ENCODE peak calls at places on chromosomes 3 and 15, in four cellular contexts. F is K562, H is caudate nucleus, N is heart right ventricle. O is an unnamed sample.

GRCh38 chr15:63234479-63234878 is 42.9 kb upstream of the APH1B start:
- DNase-seq in F (no peak), H (peak), N (peak), O (peak)

GRCh38 chr3:149848688-149849087 is 35.7 kb downstream of the RNF13 start:
- DNase-seq in N (no peak), F (no peak), H (no peak), O (no peak)

GRCh38 chr3:99753268-99753975 is 64.2 kb upstream of the CMSS1 start:
- DNase-seq in F (peak), N (no peak), H (peak), O (peak)

GRCh38 chr3:8532251-8532831 is 30.7 kb downstream of the LMCD1 start:
- DNase-seq in H (no peak), F (no peak), N (no peak), O (no peak)

GRCh38 chr3:139128803-139129202 is 84.1 kb upstream of the PRR23C start:
- DNase-seq in F (no peak), N (no peak), H (peak), O (no peak)

GRCh38 chr3:172203522-172204258 is 164.3 kb downstream of the FNDC3B start:
- DNase-seq in N (no peak), H (peak), F (no peak), O (peak)

GRCh38 chr3:12751548-12751947 is 7.5 kb downstream of the TMEM40 start:
- DNase-seq in H (no peak), F (no peak), N (no peak), O (no peak)

GRCh38 chr3:1191061-1191460 is 98.2 kb downstream of the CNTN6 start:
- DNase-seq in F (no peak), H (no peak), N (no peak), O (no peak)

GRCh38 chr3:42747581-42747980 is 25.5 kb downstream of the CCDC13 start:
- DNase-seq in N (no peak), H (no peak), F (no peak), O (no peak)

GRCh38 chr15:96326551-96327154 is 3.8 kb upstream of the NR2F2 start:
- DNase-seq in N (no peak), H (no peak), F (peak), O (no peak)

GRCh38 chr3:56251343-56251945 is 216.8 kb downstream of the ERC2 start:
- DNase-seq in N (peak), H (no peak), F (peak), O (peak)

GRCh38 chr15:43775411-43775965 is 1.3 kb downstream of the ELL3 start:
- DNase-seq in F (peak), H (peak), N (no peak), O (peak)

GRCh38 chr3:195103623-195104022 is 167.3 kb downstream of the XXYLT1 start:
- DNase-seq in N (no peak), F (no peak), H (no peak), O (no peak)

GRCh38 chr3:62876064-62876463 is 848 bp upstream of the CADPS start:
- DNase-seq in N (peak), H (no peak), F (peak), O (peak)

GRCh38 chr3:149612456-149612855 is 45.4 kb downstream of the WWTR1 start:
- DNase-seq in H (no peak), F (no peak), N (no peak), O (no peak)

GRCh38 chr3:46892285-46893145 is 15.0 kb downstream of the PTH1R start:
- DNase-seq in N (peak), H (peak), F (peak), O (peak)

GRCh38 chr15:79296583-79296982 is 14.1 kb downstream of the ANKRD34C start:
- DNase-seq in F (peak), N (no peak), H (no peak), O (no peak)

GRCh38 chr15:48963524-48964113 is at the start of gene SHC4:
- DNase-seq in F (peak), N (peak), H (peak), O (peak)

GRCh38 chr3:126556637-126557414 is 1.9 kb downstream of the C3orf22 start:
- DNase-seq in N (no peak), H (no peak), F (no peak), O (no peak)

GRCh38 chr15:50168778-50169411 is 13.1 kb upstream of the SLC27A2 start:
- DNase-seq in H (no peak), F (peak), N (no peak), O (no peak)

GRCh38 chr15:85142324-85142723 is 160.7 kb downstream of the PDE8A start:
- DNase-seq in H (no peak), F (no peak), N (no peak), O (no peak)

GRCh38 chr3:137572931-137573330 is 191.2 kb upstream of the SOX14 start:
- DNase-seq in H (no peak), F (no peak), N (no peak), O (no peak)

GRCh38 chr3:32143849-32144757 is 37.7 kb downstream of the GPD1L start:
- DNase-seq in H (peak), N (peak), F (peak), O (peak)

GRCh38 chr15:68984589-68984988 is 29.9 kb upstream of the NOX5 start:
- DNase-seq in F (no peak), H (no peak), N (no peak), O (no peak)

GRCh38 chr3:177811835-177812234 is 614.6 kb upstream of the TBL1XR1 start:
- DNase-seq in F (no peak), N (no peak), H (no peak), O (no peak)

GRCh38 chr3:100556656-100557310 is 52.6 kb upstream of the ADGRG7 start:
- DNase-seq in N (no peak), F (no peak), H (no peak), O (no peak)

GRCh38 chr15:56984681-56985515 is 66.5 kb downstream of the TCF12 start:
- DNase-seq in H (no peak), N (no peak), F (no peak), O (no peak)

GRCh38 chr3:49554639-49555265 is 475 bp downstream of the BSN start:
- DNase-seq in N (peak), F (peak), H (no peak), O (peak)

GRCh38 chr3:120274739-120275167 is 10.3 kb downstream of the GPR156 start:
- DNase-seq in H (no peak), F (no peak), N (peak), O (peak)

GRCh38 chr3:154184582-154184981 is 63.4 kb downstream of the ARHGEF26 start:
- DNase-seq in N (no peak), F (no peak), H (no peak), O (no peak)

GRCh38 chr3:111594205-111594604 is 941 bp downstream of the ZBED2 start:
- DNase-seq in N (no peak), H (no peak), F (no peak), O (peak)

GRCh38 chr3:127304121-127304744 is 16.4 kb upstream of the PRR20G start:
- DNase-seq in H (peak), N (no peak), F (peak), O (no peak)

GRCh38 chr3:196016485-196016884 is 65.4 kb downstream of the TFRC start:
- DNase-seq in N (no peak), F (no peak), H (no peak), O (no peak)

GRCh38 chr15:36358094-36358961 is 221.1 kb upstream of the CDIN1 start:
- DNase-seq in N (no peak), F (no peak), H (no peak), O (no peak)

GRCh38 chr3:157157836-157158235 is 2.1 kb downstream of the CCNL1 start:
- DNase-seq in H (no peak), F (no peak), N (no peak), O (no peak)
- H3K27ac ChIP-seq in H (no peak), F (peak), N (no peak), O (no peak)

GRCh38 chr15:66820474-66821258 is 118.6 kb downstream of the SMAD6 start:
- DNase-seq in N (no peak), F (no peak), H (no peak), O (no peak)

GRCh38 chr15:66821307-66821706 is 119.3 kb downstream of the SMAD6 start:
- DNase-seq in H (no peak), F (no peak), N (no peak), O (no peak)

GRCh38 chr15:66815322-66815721 is 113.3 kb downstream of the SMAD6 start:
- DNase-seq in F (no peak), N (no peak), H (no peak), O (no peak)

GRCh38 chr15:66819084-66819483 is 117.0 kb downstream of the SMAD6 start:
- DNase-seq in F (no peak), H (no peak), N (no peak), O (no peak)

GRCh38 chr15:66816201-66816600 is 114.2 kb downstream of the SMAD6 start:
- DNase-seq in F (no peak), N (no peak), H (no peak), O (no peak)
- H3K27ac ChIP-seq in F (no peak), N (no peak), H (no peak), O (no peak)

DNA sequence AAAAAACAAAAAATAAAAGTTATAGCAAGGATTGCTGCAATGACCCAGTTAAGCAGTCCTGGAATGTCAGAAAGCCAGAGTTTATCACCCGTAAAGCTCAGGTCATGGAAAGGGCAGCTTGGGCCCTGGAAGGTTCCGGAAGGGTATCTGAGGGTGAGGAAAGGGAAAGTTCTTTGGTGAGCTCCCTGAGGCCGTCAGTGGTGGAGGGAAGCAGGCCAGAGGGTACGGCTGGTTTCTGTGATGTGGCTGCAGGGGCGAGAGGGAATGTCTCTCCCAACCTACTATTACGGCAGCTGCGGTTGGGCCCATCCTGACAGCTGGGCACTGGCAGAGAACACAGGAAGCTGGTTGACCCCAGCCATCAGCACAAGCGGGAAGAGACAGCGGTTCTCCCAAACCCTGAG is 230.0 kb upstream of the HES1 start:
- DNase-seq in F (no peak), H (no peak), N (no peak), O (no peak)
- H3K27ac ChIP-seq in F (no peak), H (no peak), N (no peak), O (no peak)

GRCh38 chr3:23206371-23206770 is 3.2 kb downstream of the UBE2E2 start:
- DNase-seq in N (no peak), F (no peak), H (no peak), O (no peak)
- H3K27ac ChIP-seq in N (no peak), F (no peak), H (no peak), O (no peak)

GRCh38 chr3:64551697-64552096 is 136.1 kb downstream of the ADAMTS9 start:
- DNase-seq in F (no peak), H (no peak), N (no peak), O (no peak)
- H3K27ac ChIP-seq in F (no peak), H (no peak), N (no peak), O (no peak)

DNA sequence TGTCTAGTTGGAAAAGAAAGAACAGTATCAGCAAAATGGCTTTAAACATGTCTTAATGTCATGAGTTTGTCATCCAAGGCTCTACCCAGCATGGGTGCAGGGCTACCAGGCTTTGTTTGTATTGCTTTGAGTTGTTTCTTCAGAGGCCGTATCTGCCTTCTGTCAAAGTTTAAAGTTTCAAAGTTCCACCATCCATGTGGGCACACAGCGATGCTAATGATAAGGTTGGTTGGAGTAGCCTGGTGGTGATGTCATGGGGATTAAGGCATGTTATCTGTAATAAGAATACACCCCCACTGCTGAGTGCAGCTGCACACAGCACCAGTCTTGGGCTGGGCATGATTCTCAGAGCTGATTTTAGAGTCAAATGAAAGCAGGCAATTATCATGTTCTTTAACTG is 71.9 kb upstream of the LRTM1 start:
- DNase-seq in F (no peak), N (no peak), H (no peak), O (no peak)
- H3K27ac ChIP-seq in F (no peak), N (no peak), H (no peak), O (no peak)

GRCh38 chr3:54427951-54428871 is 305.9 kb downstream of the CACNA2D3 start:
- DNase-seq in N (peak), H (peak), F (peak), O (peak)
- H3K27ac ChIP-seq in N (no peak), H (no peak), F (no peak), O (no peak)

GRCh38 chr15:77521206-77521605 is 100.5 kb downstream of the HMG20A start:
- DNase-seq in N (no peak), F (no peak), H (no peak), O (no peak)
- H3K27ac ChIP-seq in N (no peak), F (no peak), H (no peak), O (no peak)

GRCh38 chr3:18264331-18264730 is 160.8 kb downstream of the SATB1 start:
- DNase-seq in H (no peak), F (no peak), N (no peak), O (no peak)
- H3K27ac ChIP-seq in H (no peak), F (no peak), N (no peak), O (no peak)

GRCh38 chr3:16439848-16440708 is 73.4 kb downstream of the RFTN1 start:
- DNase-seq in N (no peak), F (no peak), H (no peak), O (no peak)
- H3K27ac ChIP-seq in N (peak), F (no peak), H (no peak), O (peak)

O was measured in thyroid gland.